ENCODE peak calls at places on chromosomes 6 and 20, in nine cellular contexts. G is heart left ventricle, H is IMR-90, E is transverse colon, P is ovary, F is HCT116, R is body of pancreas, U is stomach, Y is HepG2. C is an unnamed sample.

GRCh38 chr6:149846321-149846720 is 17.8 kb downstream of the LRP11 start:
- DNase-seq in E (no peak), F (no peak), P (no peak), H (peak), R (peak), U (peak), Y (no peak), G (no peak), C (no peak)

GRCh38 chr6:108562503-108562993 is 1.8 kb downstream of the FOXO3 start:
- DNase-seq in U (peak), Y (peak), F (peak), H (peak), R (peak), E (peak), P (peak), G (peak), C (peak)

GRCh38 chr20:57400821-57401564 is 9.8 kb downstream of the RBM38 start:
- DNase-seq in E (no peak), H (no peak), R (no peak), P (peak), G (peak), F (no peak), U (no peak), Y (no peak), C (no peak)

GRCh38 chr6:467671-468082 is 76.1 kb downstream of the IRF4 start:
- DNase-seq in R (no peak), H (no peak), F (no peak), E (no peak), U (no peak), P (no peak), Y (no peak), G (no peak), C (no peak)

GRCh38 chr20:23156842-23157423 is 70.8 kb upstream of the CD93 start:
- DNase-seq in G (no peak), R (no peak), Y (no peak), H (no peak), F (no peak), P (no peak), U (no peak), E (no peak), C (no peak)

GRCh38 chr6:110486756-110487155 is 10.3 kb upstream of the SLC22A16 start:
- DNase-seq in Y (no peak), F (no peak), H (no peak), G (no peak), R (no peak), U (no peak), E (no peak), P (no peak), C (no peak)

GRCh38 chr6:15301179-15302006 is 55.5 kb downstream of the JARID2 start:
- DNase-seq in U (no peak), E (no peak), Y (no peak), H (no peak), P (no peak), R (no peak), G (no peak), F (no peak), C (no peak)

GRCh38 chr6:87660226-87660886 is 41.7 kb downstream of the AKIRIN2 start:
- DNase-seq in G (no peak), U (no peak), H (peak), F (no peak), Y (no peak), E (no peak), P (no peak), R (no peak), C (no peak)

GRCh38 chr20:5402903-5403531 is 86.3 kb upstream of the PROKR2 start:
- DNase-seq in Y (peak), E (peak), U (no peak), G (no peak), P (no peak), H (peak), F (no peak), R (no peak), C (peak)

GRCh38 chr6:132936641-132937040 is 122.3 kb downstream of the RPS12 start:
- DNase-seq in F (no peak), P (no peak), H (no peak), Y (no peak), R (no peak), E (no peak), G (no peak), U (no peak), C (no peak)

GRCh38 chr20:57648878-57649616 is 28.8 kb upstream of the ZBP1 start:
- DNase-seq in H (no peak), R (no peak), Y (no peak), G (no peak), E (no peak), U (no peak), P (no peak), F (no peak), C (no peak)

GRCh38 chr6:35190306-35190705 is 23.4 kb upstream of the SCUBE3 start:
- DNase-seq in R (no peak), G (no peak), H (no peak), P (no peak), Y (no peak), F (no peak), U (no peak), E (no peak), C (no peak)

GRCh38 chr6:36386495-36387439 is 702 bp downstream of the ETV7 start:
- DNase-seq in U (peak), G (no peak), R (peak), H (peak), F (no peak), P (peak), Y (no peak), E (peak), C (peak)

GRCh38 chr6:72813807-72814596 is 192.1 kb downstream of the KCNQ5 start:
- DNase-seq in P (no peak), F (no peak), E (no peak), R (no peak), H (no peak), G (no peak), U (no peak), Y (no peak), C (no peak)

GRCh38 chr6:142857609-142858195 is 87.3 kb downstream of the HIVEP2 start:
- DNase-seq in P (no peak), U (no peak), G (no peak), H (no peak), E (no peak), R (no peak), F (no peak), Y (no peak), C (no peak)

GRCh38 chr6:69974193-69974592 is 107.8 kb downstream of the COL19A1 start:
- DNase-seq in F (no peak), R (no peak), H (peak), G (peak), Y (no peak), E (no peak), U (no peak), P (no peak), C (no peak)

GRCh38 chr6:41047745-41048742 is 5.0 kb upstream of the APOBEC2 start:
- DNase-seq in E (no peak), Y (no peak), H (no peak), U (peak), P (no peak), R (no peak), F (no peak), G (no peak), C (no peak)

GRCh38 chr6:53673138-53673801 is 7.7 kb upstream of the KLHL31 start:
- DNase-seq in E (no peak), R (peak), F (peak), P (no peak), Y (peak), U (no peak), G (no peak), H (peak), C (no peak)

GRCh38 chr20:57655812-57656161 is 35.6 kb upstream of the ZBP1 start:
- DNase-seq in R (no peak), U (peak), G (peak), H (no peak), F (no peak), Y (no peak), E (no peak), P (peak), C (no peak)

GRCh38 chr6:37389857-37390256 is 36.1 kb downstream of the RNF8 start:
- DNase-seq in Y (no peak), H (no peak), F (no peak), U (no peak), P (no peak), G (no peak), R (no peak), E (no peak), C (no peak)

DNA sequence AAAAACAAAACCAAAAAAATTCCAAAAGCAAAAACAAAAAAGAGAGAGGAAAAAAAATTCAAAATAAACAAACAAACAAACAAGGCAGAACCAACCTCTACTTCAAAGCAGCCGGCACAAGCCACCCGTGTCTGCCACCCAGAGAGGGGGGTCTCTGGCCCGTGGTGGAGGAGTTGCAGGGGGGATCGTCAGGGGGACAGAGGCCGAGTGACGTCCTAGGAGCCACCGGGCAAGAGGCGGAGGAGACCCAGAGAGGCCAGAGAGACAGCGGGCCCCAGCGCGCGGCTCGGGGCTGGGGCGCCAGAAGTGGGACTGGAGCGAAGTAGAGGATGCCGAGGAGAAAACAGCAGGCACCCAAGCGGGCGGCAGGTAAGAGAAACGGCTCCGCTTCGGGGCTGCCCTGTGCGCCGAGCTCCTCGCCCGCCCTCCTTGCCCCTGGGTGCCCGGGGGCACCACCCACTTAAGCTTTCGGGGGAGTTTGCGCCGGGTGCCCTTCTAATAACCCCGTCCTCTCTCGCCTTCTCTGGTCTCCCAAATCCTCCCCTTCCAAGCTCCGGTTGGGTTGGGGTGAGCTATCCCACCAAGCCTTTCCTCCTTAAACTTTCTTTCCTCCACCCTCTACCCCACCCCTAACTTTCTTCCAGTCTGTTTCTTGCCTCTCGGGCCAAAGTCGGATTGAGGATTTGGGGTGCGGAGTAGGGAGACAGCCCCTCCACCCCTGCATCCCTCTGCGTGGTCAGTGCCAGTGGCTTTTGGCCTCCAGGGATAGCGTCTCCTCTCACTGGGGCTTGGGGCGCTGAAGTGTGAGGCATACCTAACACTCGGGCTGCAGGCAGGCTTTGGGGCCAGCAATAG is 1.0 kb downstream of the TSHZ2 start:
- DNase-seq in R (peak), U (no peak), F (no peak), Y (no peak), G (peak), P (peak), H (no peak), E (no peak), C (no peak)
- TF ChIP-seq POLR2A in R (no peak), U (no peak), F (no peak), Y (no peak), G (no peak), P (no peak), H (no peak), E (no peak), C (no peak)

GRCh38 chr20:380763-381580 is 412 bp downstream of the TRIB3 start:
- DNase-seq in R (peak), E (peak), Y (peak), F (peak), U (peak), H (peak), P (peak), G (peak), C (peak)
- TF ChIP-seq POLR2A in R (peak), E (no peak), Y (peak), F (no peak), U (no peak), H (peak), P (no peak), G (no peak), C (peak)

GRCh38 chr6:159980474-159980873 is 11.6 kb downstream of the IGF2R start:
- DNase-seq in E (no peak), U (no peak), F (no peak), G (no peak), P (no peak), Y (no peak), R (no peak), H (no peak), C (no peak)

GRCh38 chr6:159982726-159983506 is 14.0 kb downstream of the IGF2R start:
- DNase-seq in H (peak), G (no peak), P (no peak), E (no peak), R (no peak), Y (no peak), F (no peak), U (no peak), C (no peak)

GRCh38 chr6:159981171-159981571 is 12.3 kb downstream of the IGF2R start:
- DNase-seq in R (no peak), H (no peak), U (no peak), P (no peak), E (no peak), Y (no peak), F (no peak), G (no peak), C (no peak)

GRCh38 chr6:159983641-159984080 is 14.8 kb downstream of the IGF2R start:
- DNase-seq in P (no peak), H (peak), G (no peak), R (peak), U (no peak), F (no peak), E (no peak), Y (no peak), C (no peak)

DNA sequence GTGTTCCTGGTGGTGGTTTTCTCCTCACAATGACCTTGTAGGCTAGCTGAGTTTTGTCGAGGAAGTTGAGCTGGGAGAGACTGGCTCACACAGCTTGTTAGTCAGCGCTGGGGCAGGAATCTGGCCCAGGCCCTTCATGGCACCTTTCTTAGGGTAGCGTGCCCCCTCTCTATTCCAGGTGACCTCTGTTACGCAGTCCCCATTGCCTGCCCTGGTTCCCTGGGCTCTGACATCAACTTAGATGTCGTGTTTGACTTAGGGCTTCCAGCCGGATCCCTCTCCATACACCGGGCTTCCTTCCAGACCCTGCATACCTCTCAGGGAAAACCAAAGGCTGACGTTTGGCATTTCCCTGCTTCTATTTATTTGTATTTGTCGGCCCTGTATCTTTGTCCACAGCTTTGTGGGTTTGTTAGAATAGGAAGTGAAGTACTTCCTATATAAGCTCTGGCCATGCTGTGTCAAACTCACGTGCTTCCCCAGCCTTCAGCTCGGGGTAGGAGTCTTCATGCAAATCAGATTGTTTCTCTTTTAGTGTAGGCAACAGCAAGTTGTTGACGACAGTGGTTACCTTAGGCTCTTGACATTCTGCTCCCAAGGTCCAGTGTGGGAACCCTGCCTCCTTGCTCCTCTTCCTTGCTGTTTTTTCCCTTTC is 12.8 kb downstream of the IGF2R start:
- DNase-seq in E (peak), G (peak), P (no peak), R (peak), U (peak), Y (no peak), H (peak), F (no peak), C (peak)
- TF ChIP-seq POLR2A in E (peak), G (no peak), P (no peak), R (peak), U (no peak), Y (no peak), H (no peak), F (no peak), C (no peak)

DNA sequence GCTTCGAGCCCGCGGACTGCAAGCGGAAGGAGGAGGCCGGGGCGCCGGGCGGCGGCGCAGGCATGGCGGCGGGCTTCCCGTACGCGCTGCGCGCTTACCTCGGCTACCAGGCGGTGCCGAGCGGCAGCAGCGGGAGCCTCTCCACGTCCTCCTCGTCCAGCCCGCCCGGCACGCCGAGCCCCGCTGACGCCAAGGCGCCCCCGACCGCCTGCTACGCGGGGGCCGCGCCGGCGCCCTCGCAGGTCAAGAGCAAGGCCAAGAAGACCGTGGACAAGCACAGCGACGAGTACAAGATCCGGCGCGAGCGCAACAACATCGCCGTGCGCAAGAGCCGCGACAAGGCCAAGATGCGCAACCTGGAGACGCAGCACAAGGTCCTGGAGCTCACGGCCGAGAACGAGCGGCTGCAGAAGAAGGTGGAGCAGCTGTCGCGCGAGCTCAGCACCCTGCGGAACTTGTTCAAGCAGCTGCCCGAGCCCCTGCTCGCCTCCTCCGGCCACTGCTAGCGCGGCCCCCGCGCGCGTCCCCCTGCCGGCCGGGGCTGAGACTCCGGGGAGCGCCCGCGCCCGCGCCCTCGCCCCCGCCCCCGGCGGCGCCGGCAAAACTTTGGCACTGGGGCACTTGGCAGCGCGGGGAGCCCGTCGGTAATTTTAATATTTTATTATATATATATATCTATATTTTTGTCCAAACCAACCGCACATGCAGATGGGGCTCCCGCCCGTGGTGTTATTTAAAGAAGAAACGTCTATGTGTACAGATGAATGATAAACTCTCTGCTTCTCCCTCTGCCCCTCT is 1.1 kb downstream of the CEBPB start:
- DNase-seq in G (peak), H (peak), P (peak), R (peak), E (peak), Y (peak), F (no peak), U (peak), C (peak)
- TF ChIP-seq POLR2A in G (no peak), H (peak), P (no peak), R (peak), E (no peak), Y (no peak), F (peak), U (no peak), C (peak)